ENCODE peak calls at places on chromosome 22, in ten cellular contexts. F is CD8-positive, alpha-beta T cell; T is T-helper 1 cell; A is OCI-LY7; R is stimulated activated CD4-positive, alpha-beta T cell treated with anti-CD3 and anti-CD28 coated beads, Interleukin-1b, Interleukin-23, amount 100 ng/mL, for 24 hours; W is GM04504; I is hippocampal formation; G is Calu3; E is AG09319; Q is upper lobe of right lung. N is an unnamed sample.

GRCh38 chr22:30204742-30205111 is 41.8 kb downstream of the LIF start:
- DNase-seq in F (no peak), T (no peak), A (no peak), R (no peak), W (peak), I (no peak), G (no peak), E (peak), Q (no peak), N (no peak)

GRCh38 chr22:48827228-48827810 is 1000.4 kb downstream of the BRD1 start:
- DNase-seq in F (no peak), T (no peak), A (no peak), R (no peak), W (no peak), I (no peak), G (no peak), E (no peak), Q (no peak), N (no peak)

GRCh38 chr22:22403771-22404170 is 104.8 kb downstream of the ZNF280B start:
- DNase-seq in F (no peak), T (no peak), A (peak), R (no peak), W (no peak), I (no peak), G (no peak), E (no peak), Q (no peak), N (no peak)

GRCh38 chr22:28911777-28912669 is 28.7 kb downstream of the ZNRF3 start:
- DNase-seq in F (no peak), T (no peak), A (no peak), R (no peak), W (peak), I (no peak), G (no peak), E (peak), Q (no peak), N (no peak)

GRCh38 chr22:17638182-17638431 is 450 bp upstream of the BCL2L13 start:
- DNase-seq in F (no peak), T (no peak), A (peak), R (no peak), W (no peak), I (peak), G (no peak), E (no peak), Q (no peak), N (peak)

GRCh38 chr22:50119768-50120251 is 30.0 kb downstream of the MOV10L1 start:
- DNase-seq in F (no peak), T (no peak), A (no peak), R (no peak), W (no peak), I (no peak), G (no peak), E (no peak), Q (no peak), N (no peak)

GRCh38 chr22:49825944-49826602 is 1.6 kb downstream of the BRD1 start:
- DNase-seq in F (peak), T (peak), A (peak), R (peak), W (no peak), I (no peak), G (peak), E (no peak), Q (no peak), N (no peak)

GRCh38 chr22:48843640-48844039 is 984.0 kb downstream of the BRD1 start:
- DNase-seq in F (no peak), T (no peak), A (no peak), R (no peak), W (no peak), I (no peak), G (no peak), E (no peak), Q (peak), N (no peak)

GRCh38 chr22:30424471-30425326 is 869 bp upstream of the MTFP1 start:
- DNase-seq in F (no peak), T (peak), A (peak), R (no peak), W (no peak), I (no peak), G (peak), E (no peak), Q (no peak), N (no peak)

GRCh38 chr22:23784215-23784732 is 2.5 kb upstream of the SMARCB1 start:
- DNase-seq in F (no peak), T (no peak), A (no peak), R (no peak), W (no peak), I (no peak), G (peak), E (no peak), Q (no peak), N (no peak)

GRCh38 chr22:44665115-44665514 is 36.9 kb upstream of the PRR5 start:
- DNase-seq in F (no peak), T (no peak), A (no peak), R (no peak), W (no peak), I (no peak), G (no peak), E (no peak), Q (no peak), N (no peak)

GRCh38 chr22:46576556-46577351 is 39.3 kb upstream of the CELSR1 start:
- DNase-seq in F (peak), T (peak), A (peak), R (peak), W (no peak), I (no peak), G (peak), E (no peak), Q (peak), N (no peak)

GRCh38 chr22:17199131-17199731 is 20.0 kb downstream of the ADA2 start:
- DNase-seq in F (no peak), T (no peak), A (no peak), R (no peak), W (peak), I (no peak), G (no peak), E (peak), Q (no peak), N (no peak)

GRCh38 chr22:47561115-47561675 is 798.7 kb downstream of the TBC1D22A start:
- DNase-seq in F (no peak), T (no peak), A (no peak), R (no peak), W (no peak), I (no peak), G (no peak), E (no peak), Q (no peak), N (no peak)

GRCh38 chr22:48086246-48086645 is 1323.8 kb downstream of the TBC1D22A start:
- DNase-seq in F (no peak), T (no peak), A (no peak), R (no peak), W (no peak), I (no peak), G (no peak), E (no peak), Q (peak), N (no peak)

GRCh38 chr22:43501951-43502874 is 90.4 kb downstream of the MPPED1 start:
- DNase-seq in F (no peak), T (no peak), A (no peak), R (no peak), W (no peak), I (no peak), G (no peak), E (no peak), Q (no peak), N (no peak)

GRCh38 chr22:40651563-40652501 is 15.3 kb upstream of the MRTFA start:
- DNase-seq in F (peak), T (peak), A (peak), R (peak), W (peak), I (peak), G (peak), E (peak), Q (peak), N (peak)

GRCh38 chr22:39360674-39361413 is 11.1 kb downstream of the SYNGR1 start:
- DNase-seq in F (no peak), T (no peak), A (no peak), R (no peak), W (no peak), I (no peak), G (peak), E (no peak), Q (no peak), N (no peak)

GRCh38 chr22:43740587-43741270 is 71.4 kb downstream of the EFCAB6 start:
- DNase-seq in F (no peak), T (no peak), A (no peak), R (no peak), W (no peak), I (no peak), G (no peak), E (no peak), Q (no peak), N (no peak)

N was measured in NK-92 treated with Interleukin-12 subunit alpha and Interleukin-12 subunit beta, amount 100 ng/mL, for 24 hours.